ENCODE peak calls at places on chromosomes 6 and 20, in five cellular contexts. One of them, this sample, is unnamed.

GRCh38 chr6:42393339-42393738 is 58.4 kb downstream of the TRERF1 start:
- DNase-seq in PC-9: no peak
- DNase-seq in IMR-90: no peak
- DNase-seq in A549: no peak
- DNase-seq in upper lobe of left lung: no peak
- DNase-seq in this sample: no peak

GRCh38 chr6:122026572-122027369 is 372.7 kb upstream of the HSF2 start:
- DNase-seq in PC-9: no peak
- DNase-seq in IMR-90: no peak
- DNase-seq in A549: no peak
- DNase-seq in upper lobe of left lung: no peak
- DNase-seq in this sample: no peak

GRCh38 chr6:71486466-71486865 is 197.9 kb downstream of the OGFRL1 start:
- DNase-seq in PC-9: no peak
- DNase-seq in IMR-90: peak; percentile 53
- DNase-seq in A549: no peak
- DNase-seq in upper lobe of left lung: no peak
- DNase-seq in this sample: no peak

GRCh38 chr6:131937219-131937618 is 14.0 kb downstream of the CCN2 start:
- DNase-seq in PC-9: no peak
- DNase-seq in IMR-90: no peak
- DNase-seq in A549: no peak
- DNase-seq in upper lobe of left lung: no peak
- DNase-seq in this sample: no peak

GRCh38 chr20:8021541-8022269 is 2.1 kb upstream of the TMX4 start:
- DNase-seq in PC-9: no peak
- DNase-seq in IMR-90: no peak
- DNase-seq in A549: no peak
- DNase-seq in upper lobe of left lung: no peak
- DNase-seq in this sample: peak; percentile 42

GRCh38 chr20:63733579-63734081 is 2.8 kb upstream of the LIME1 start:
- DNase-seq in PC-9: no peak
- DNase-seq in IMR-90: no peak
- DNase-seq in A549: no peak
- DNase-seq in upper lobe of left lung: no peak
- DNase-seq in this sample: no peak

GRCh38 chr6:44898296-44898930 is 429.7 kb upstream of the RUNX2 start:
- DNase-seq in PC-9: no peak
- DNase-seq in IMR-90: peak; percentile 64
- DNase-seq in A549: no peak
- DNase-seq in upper lobe of left lung: no peak
- DNase-seq in this sample: no peak

GRCh38 chr20:22429175-22430153 is 154.9 kb downstream of the FOXA2 start:
- DNase-seq in PC-9: no peak
- DNase-seq in IMR-90: no peak
- DNase-seq in A549: no peak
- DNase-seq in upper lobe of left lung: no peak
- DNase-seq in this sample: no peak

GRCh38 chr20:61184194-61184593 is 67.9 kb upstream of the CDH4 start:
- DNase-seq in PC-9: no peak
- DNase-seq in IMR-90: no peak
- DNase-seq in A549: no peak
- DNase-seq in upper lobe of left lung: no peak
- DNase-seq in this sample: no peak

GRCh38 chr6:170305772-170306323 is 710 bp upstream of the FAM120B start:
- DNase-seq in PC-9: no peak
- DNase-seq in IMR-90: no peak
- DNase-seq in A549: no peak
- DNase-seq in upper lobe of left lung: no peak
- DNase-seq in this sample: no peak
- H3K4me3 ChIP-seq in PC-9: peak overlapping the region; percentile 95
- H3K4me3 ChIP-seq in IMR-90: peak overlapping the region; percentile 75
- H3K4me3 ChIP-seq in A549: peak overlapping the region; percentile 87
- H3K4me3 ChIP-seq in upper lobe of left lung: peak overlapping the region; percentile 86
- H3K4me3 ChIP-seq in this sample: peak overlapping the region; percentile 85

DNA sequence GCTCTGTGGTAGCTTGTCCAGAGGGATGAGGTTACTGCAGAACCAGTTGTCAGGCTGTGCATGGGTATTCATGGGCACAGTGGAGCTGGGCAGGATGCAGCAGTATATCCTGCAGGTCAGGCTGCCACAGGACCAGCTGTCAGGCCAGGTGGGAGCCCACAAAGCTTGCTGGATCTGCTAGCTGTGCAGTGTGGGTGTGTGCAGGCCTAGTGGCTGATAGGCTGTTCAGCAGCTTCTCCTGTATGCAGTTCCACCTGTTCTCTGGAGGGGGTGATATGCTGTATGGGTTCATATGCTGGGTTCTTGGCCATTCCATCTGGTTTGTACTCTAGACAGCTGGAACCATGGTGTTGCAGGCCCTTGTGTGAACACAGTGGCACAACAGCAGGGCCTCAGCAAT is 40.6 kb upstream of the TPD52L1 start:
- DNase-seq in PC-9: no peak
- DNase-seq in IMR-90: no peak
- DNase-seq in A549: no peak
- DNase-seq in upper lobe of left lung: no peak
- DNase-seq in this sample: no peak
- TF ChIP-seq CTCF in PC-9: no peak
- TF ChIP-seq CTCF in IMR-90: no peak
- TF ChIP-seq CTCF in A549: no peak
- TF ChIP-seq CTCF in upper lobe of left lung: no peak
- TF ChIP-seq CTCF in this sample: no peak

GRCh38 chr20:50670126-50670862 is 21.0 kb downstream of the RIPOR3 start:
- DNase-seq in PC-9: peak; percentile 79
- DNase-seq in IMR-90: peak; percentile 31
- DNase-seq in A549: peak; percentile 84
- DNase-seq in upper lobe of left lung: no peak
- DNase-seq in this sample: no peak
- H3K4me1 ChIP-seq in PC-9: peaks cover 50% of the 10 kb centered on the region
- H3K4me1 ChIP-seq in IMR-90: peaks cover 6% of the 10 kb centered on the region
- H3K4me1 ChIP-seq in A549: peaks cover 32% of the 10 kb centered on the region
- H3K4me1 ChIP-seq in upper lobe of left lung: no peaks in the 10 kb centered on the region
- H3K4me1 ChIP-seq in this sample: no peaks in the 10 kb centered on the region

DNA sequence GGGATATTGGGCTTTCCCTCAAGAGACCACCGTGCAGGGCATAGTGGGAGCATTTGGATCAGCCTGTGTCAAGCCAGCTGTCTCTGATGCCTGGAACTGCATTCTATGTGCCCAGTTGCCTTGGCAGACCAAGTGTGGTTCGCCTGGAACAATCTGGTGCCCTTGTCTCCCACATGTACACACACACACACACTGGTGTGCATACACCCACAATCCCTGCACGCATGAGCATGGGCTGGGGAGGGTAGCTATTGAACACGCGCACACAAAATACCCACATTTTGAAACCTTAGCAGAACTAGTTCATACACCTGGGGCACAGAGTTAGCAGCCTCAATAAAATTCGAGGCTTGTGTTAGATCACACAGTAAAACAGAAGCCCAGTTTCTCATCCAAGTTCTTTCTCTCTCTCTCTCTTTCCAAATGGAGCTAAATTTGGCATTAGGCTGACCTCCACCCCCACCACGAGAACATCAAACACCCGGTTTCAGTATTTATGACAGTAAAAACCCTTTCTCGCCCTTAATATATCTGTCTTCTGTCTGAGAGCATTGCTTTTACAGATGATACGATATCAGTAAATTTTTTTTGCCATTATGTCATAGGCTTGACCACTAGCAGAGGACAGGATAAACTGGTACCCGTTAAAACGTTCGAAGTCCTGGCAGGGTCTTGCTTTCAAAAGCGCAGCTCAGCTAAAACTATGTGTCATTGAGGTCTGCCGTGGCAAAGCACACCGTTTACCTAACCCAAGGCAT is 18.2 kb upstream of the NFATC2 start:
- DNase-seq in PC-9: no peak
- DNase-seq in IMR-90: peak; percentile 19
- DNase-seq in A549: no peak
- DNase-seq in upper lobe of left lung: no peak
- DNase-seq in this sample: no peak
- H3K4me3 ChIP-seq in PC-9: no peak overlapping the region
- H3K4me3 ChIP-seq in IMR-90: peak overlapping the region; percentile 6
- H3K4me3 ChIP-seq in A549: peak overlapping the region; percentile 59
- H3K4me3 ChIP-seq in upper lobe of left lung: no peak overlapping the region
- H3K4me3 ChIP-seq in this sample: no peak overlapping the region

DNA sequence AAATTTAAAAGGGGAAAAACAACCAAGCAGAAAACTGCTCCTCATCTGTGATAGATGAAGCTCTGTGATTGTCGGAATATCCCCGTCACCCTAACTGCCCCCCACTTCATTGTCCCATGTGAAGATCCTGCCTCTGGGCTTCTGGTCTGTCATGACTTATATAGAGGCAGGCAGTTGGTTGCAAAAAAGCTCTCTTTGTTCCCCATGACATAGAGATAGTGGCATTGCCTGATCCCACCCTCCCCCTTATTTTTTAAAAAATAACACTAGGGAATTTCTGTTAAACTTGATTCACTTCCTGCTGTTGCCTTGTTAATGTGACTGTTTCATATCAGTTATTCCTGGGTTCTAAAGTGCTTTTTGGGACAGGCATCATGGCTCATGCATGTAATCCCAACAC is 203.1 kb downstream of the JARID2 start:
- DNase-seq in PC-9: no peak
- DNase-seq in IMR-90: no peak
- DNase-seq in A549: no peak
- DNase-seq in upper lobe of left lung: no peak
- DNase-seq in this sample: no peak
- TF ChIP-seq CTCF in PC-9: no peak
- TF ChIP-seq CTCF in IMR-90: no peak
- TF ChIP-seq CTCF in A549: no peak
- TF ChIP-seq CTCF in upper lobe of left lung: no peak
- TF ChIP-seq CTCF in this sample: no peak

DNA sequence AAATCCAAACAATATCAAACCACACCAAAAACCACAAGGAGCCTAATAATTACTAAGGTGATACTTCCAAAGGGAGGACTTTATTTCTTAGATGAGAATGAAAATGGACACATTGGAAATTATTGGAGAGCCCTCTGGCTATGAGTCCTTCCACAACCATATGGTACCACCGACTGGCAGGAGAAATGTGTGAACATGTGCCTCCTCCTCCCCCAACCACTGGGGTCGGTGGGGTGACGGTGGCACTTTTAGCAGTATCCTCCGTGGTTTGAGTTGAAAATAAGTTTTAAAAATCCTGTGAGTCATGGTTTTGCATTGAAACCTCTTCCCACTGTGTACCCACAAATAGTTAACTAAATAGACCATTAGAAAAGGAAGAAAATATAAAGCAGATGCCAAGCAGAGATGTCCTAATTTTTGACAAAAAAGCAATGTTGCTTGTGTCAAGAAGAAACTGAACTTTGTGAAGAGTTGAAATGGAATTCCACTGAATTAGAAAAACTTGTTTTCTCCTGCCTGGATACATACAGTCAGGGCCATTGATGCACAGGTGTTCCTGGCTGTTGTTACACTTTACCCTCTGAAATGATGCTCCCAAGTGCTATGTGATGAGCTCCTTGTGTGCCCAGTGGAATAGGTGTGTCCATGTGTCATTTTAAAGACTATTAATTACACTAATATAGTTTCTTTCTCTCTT is 3.2 kb downstream of the EDN1 start:
- DNase-seq in PC-9: no peak
- DNase-seq in IMR-90: no peak
- DNase-seq in A549: no peak
- DNase-seq in upper lobe of left lung: no peak
- DNase-seq in this sample: no peak
- H3K4me1 ChIP-seq in PC-9: peaks cover 39% of the 10 kb centered on the region
- H3K4me1 ChIP-seq in IMR-90: peaks cover 17% of the 10 kb centered on the region
- H3K4me1 ChIP-seq in A549: peaks cover 53% of the 10 kb centered on the region
- H3K4me1 ChIP-seq in upper lobe of left lung: peaks cover 5% of the 10 kb centered on the region
- H3K4me1 ChIP-seq in this sample: no peaks in the 10 kb centered on the region

This sample was measured in BE2C.